ENCODE peak calls at places on chromosomes 2 and 18, in six cellular contexts. I is OCI-M1, C is amniotic epithelial cell, U is GM04504, Q is NCI-H2081, T is left ventricle myocardium superior. V is an unnamed sample.

GRCh38 chr18:62637807-62638687 is 77.3 kb upstream of the PHLPP1 start:
- DNase-seq in I (peak; percentile 86), C (peak; percentile 21), U (no peak), Q (peak; percentile 28), T (peak; percentile 41), V (peak; percentile 77)

GRCh38 chr2:194264586-194264985 is 1392.4 kb upstream of the SLC39A10 start:
- DNase-seq in I (no peak), C (no peak), U (no peak), Q (no peak), T (no peak), V (no peak)

GRCh38 chr18:69880083-69880482 is 67.6 kb downstream of the CD226 start:
- DNase-seq in I (no peak), C (no peak), U (no peak), Q (no peak), T (no peak), V (no peak)

GRCh38 chr2:102094917-102095316 is 47.6 kb upstream of the IL1R1 start:
- DNase-seq in I (peak; percentile 35), C (peak; percentile 96), U (peak; percentile 86), Q (no peak), T (no peak), V (no peak)

GRCh38 chr2:43051316-43051715 is 175.1 kb downstream of the ZFP36L2 start:
- DNase-seq in I (no peak), C (peak; percentile 88), U (no peak), Q (no peak), T (no peak), V (no peak)

GRCh38 chr2:100601661-100602060 is 38.9 kb downstream of the PDCL3 start:
- DNase-seq in I (no peak), C (no peak), U (no peak), Q (no peak), T (no peak), V (no peak)

GRCh38 chr2:9972621-9973445 is 21.3 kb downstream of the GRHL1 start:
- DNase-seq in I (no peak), C (peak; percentile 81), U (no peak), Q (no peak), T (no peak), V (no peak)

GRCh38 chr2:167380555-167380954 is 492.3 kb downstream of the XIRP2 start:
- DNase-seq in I (no peak), C (no peak), U (no peak), Q (no peak), T (no peak), V (no peak)

GRCh38 chr2:215361876-215362561 is 50.2 kb downstream of the ATIC start:
- DNase-seq in I (no peak), C (no peak), U (no peak), Q (no peak), T (no peak), V (no peak)

GRCh38 chr2:177261115-177261779 is 3.3 kb downstream of the NFE2L2 start:
- DNase-seq in I (peak; percentile 35), C (no peak), U (no peak), Q (no peak), T (no peak), V (no peak)

GRCh38 chr2:46695283-46695682 is 215.9 kb downstream of the TMEM247 start:
- DNase-seq in I (no peak), C (no peak), U (no peak), Q (no peak), T (no peak), V (no peak)

GRCh38 chr2:11286749-11287148 is 57.7 kb downstream of the ROCK2 start:
- DNase-seq in I (no peak), C (peak; percentile 68), U (peak; percentile 10), Q (no peak), T (no peak), V (no peak)

GRCh38 chr2:128178650-128179460 is 87.9 kb downstream of the UGGT1 start:
- DNase-seq in I (peak; percentile 56), C (peak; percentile 99), U (peak; percentile 50), Q (peak; percentile 42), T (peak; percentile 59), V (peak; percentile 36)

GRCh38 chr2:64143154-64144056 is 815 bp downstream of the PELI1 start:
- DNase-seq in I (peak; percentile 56), C (peak; percentile 35), U (no peak), Q (peak; percentile 61), T (peak; percentile 67), V (peak; percentile 72)

GRCh38 chr18:29874519-29875098 is 1167.9 kb downstream of the DSC3 start:
- DNase-seq in I (peak; percentile 69), C (peak; percentile 60), U (no peak), Q (peak; percentile 44), T (no peak), V (peak; percentile 47)

GRCh38 chr2:41540268-41540963 is 507.4 kb upstream of the PKDCC start:
- DNase-seq in I (no peak), C (no peak), U (no peak), Q (no peak), T (no peak), V (no peak)

GRCh38 chr2:130372833-130373807 is 17.3 kb downstream of the PTPN18 start:
- DNase-seq in I (no peak), C (no peak), U (no peak), Q (no peak), T (no peak), V (no peak)

GRCh38 chr2:40240067-40240466 is 211.8 kb downstream of the SLC8A1 start:
- DNase-seq in I (no peak), C (peak; percentile 74), U (peak; percentile 95), Q (peak; percentile 82), T (peak; percentile 90), V (peak; percentile 38)

GRCh38 chr2:236169151-236169721 is 1.1 kb upstream of the GBX2 start:
- DNase-seq in I (no peak), C (no peak), U (no peak), Q (peak; percentile 45), T (no peak), V (no peak)

GRCh38 chr2:234500394-234501006 is 3.6 kb upstream of the ARL4C start:
- DNase-seq in I (peak; percentile 26), C (peak; percentile 70), U (no peak), Q (peak; percentile 70), T (peak; percentile 55), V (peak; percentile 51)

GRCh38 chr2:145799595-145800108 is 1279.7 kb upstream of the ZEB2 start:
- DNase-seq in I (no peak), C (no peak), U (no peak), Q (no peak), T (no peak), V (no peak)

GRCh38 chr18:46215902-46216723 is 111.9 kb downstream of the HAUS1 start:
- DNase-seq in I (no peak), C (no peak), U (no peak), Q (no peak), T (no peak), V (no peak)

GRCh38 chr2:102033028-102033749 is 41.4 kb downstream of the IL1R2 start:
- DNase-seq in I (peak; percentile 89), C (peak; percentile 100), U (peak; percentile 44), Q (no peak), T (peak; percentile 52), V (no peak)

GRCh38 chr2:205386109-205386508 is 296.2 kb upstream of the NRP2 start:
- DNase-seq in I (no peak), C (peak; percentile 84), U (no peak), Q (no peak), T (no peak), V (no peak)

GRCh38 chr2:70647873-70648481 is 94.4 kb upstream of the TGFA start:
- DNase-seq in I (peak; percentile 71), C (peak; percentile 42), U (peak; percentile 31), Q (peak; percentile 52), T (peak; percentile 68), V (peak; percentile 57)

GRCh38 chr18:69490813-69491212 is 90.1 kb downstream of the DOK6 start:
- DNase-seq in I (no peak), C (peak; percentile 28), U (peak; percentile 38), Q (no peak), T (no peak), V (no peak)

GRCh38 chr18:12231986-12232385 is 22.2 kb upstream of the CIDEA start:
- DNase-seq in I (no peak), C (no peak), U (no peak), Q (no peak), T (no peak), V (no peak)

GRCh38 chr2:226423498-226423960 is 376.1 kb downstream of the IRS1 start:
- DNase-seq in I (peak; percentile 68), C (peak; percentile 67), U (no peak), Q (no peak), T (no peak), V (no peak)

GRCh38 chr2:189222440-189222839 is 42.9 kb upstream of the COL5A2 start:
- DNase-seq in I (no peak), C (peak; percentile 16), U (no peak), Q (no peak), T (peak; percentile 17), V (no peak)

GRCh38 chr18:36572135-36572856 is 256.5 kb downstream of the TPGS2 start:
- DNase-seq in I (peak; percentile 67), C (peak; percentile 75), U (no peak), Q (peak; percentile 56), T (peak; percentile 38), V (peak; percentile 55)

GRCh38 chr2:174750923-174751441 is 13.3 kb downstream of the CHRNA1 start:
- DNase-seq in I (peak; percentile 19), C (no peak), U (no peak), Q (no peak), T (no peak), V (no peak)

GRCh38 chr2:74708883-74709282 is 54.8 kb downstream of the SEMA4F start:
- DNase-seq in I (peak; percentile 18), C (peak; percentile 88), U (no peak), Q (no peak), T (peak; percentile 28), V (no peak)

GRCh38 chr2:109318150-109318948 is 189.3 kb downstream of the SH3RF3 start:
- DNase-seq in I (no peak), C (peak; percentile 88), U (peak; percentile 92), Q (no peak), T (peak; percentile 91), V (no peak)

V was measured in NCI-H146.